ENCODE peak calls at places on chromosomes 7 and 10, in seven cellular contexts. One of them, this sample, is unnamed.

GRCh38 chr10:7670157-7670556 is 3.4 kb upstream of the ITIH5 start:
- DNase-seq in B cell: no peak
- DNase-seq in MV-4-11: no peak
- DNase-seq in Kasumi-1: no peak
- DNase-seq in heart left ventricle: no peak
- DNase-seq in breast epithelium: no peak
- DNase-seq in activated CD8-positive, alpha-beta T cell treated with anti-CD3 and anti-CD28 coated beads, Interleukin-2, amount 10 ng/mL, durations not matched to agents 7 days and 5 days: no peak
- DNase-seq in this sample: no peak

GRCh38 chr7:40815512-40815911 is 680.7 kb downstream of the SUGCT start:
- DNase-seq in B cell: no peak
- DNase-seq in MV-4-11: no peak
- DNase-seq in Kasumi-1: no peak
- DNase-seq in heart left ventricle: no peak
- DNase-seq in activated CD8-positive, alpha-beta T cell treated with anti-CD3 and anti-CD28 coated beads, Interleukin-2, amount 10 ng/mL, durations not matched to agents 7 days and 5 days: no peak
- DNase-seq in breast epithelium: no peak
- DNase-seq in this sample: no peak

GRCh38 chr7:117435475-117436043 is 8.3 kb upstream of the ASZ1 start:
- DNase-seq in Kasumi-1: no peak
- DNase-seq in heart left ventricle: no peak
- DNase-seq in MV-4-11: no peak
- DNase-seq in breast epithelium: no peak
- DNase-seq in B cell: no peak
- DNase-seq in activated CD8-positive, alpha-beta T cell treated with anti-CD3 and anti-CD28 coated beads, Interleukin-2, amount 10 ng/mL, durations not matched to agents 7 days and 5 days: no peak
- DNase-seq in this sample: no peak

GRCh38 chr10:52776471-52776903 is 3.9 kb upstream of the MBL2 start:
- DNase-seq in MV-4-11: no peak
- DNase-seq in heart left ventricle: no peak
- DNase-seq in Kasumi-1: no peak
- DNase-seq in B cell: no peak
- DNase-seq in activated CD8-positive, alpha-beta T cell treated with anti-CD3 and anti-CD28 coated beads, Interleukin-2, amount 10 ng/mL, durations not matched to agents 7 days and 5 days: no peak
- DNase-seq in breast epithelium: no peak
- DNase-seq in this sample: no peak

GRCh38 chr7:33674804-33675411 is 230.4 kb upstream of the BMPER start:
- DNase-seq in heart left ventricle: no peak
- DNase-seq in breast epithelium: no peak
- DNase-seq in activated CD8-positive, alpha-beta T cell treated with anti-CD3 and anti-CD28 coated beads, Interleukin-2, amount 10 ng/mL, durations not matched to agents 7 days and 5 days: no peak
- DNase-seq in Kasumi-1: no peak
- DNase-seq in MV-4-11: no peak
- DNase-seq in B cell: no peak
- DNase-seq in this sample: no peak

GRCh38 chr7:47937065-47937687 is 11.1 kb downstream of the PKD1L1 start:
- DNase-seq in breast epithelium: no peak
- DNase-seq in B cell: peak
- DNase-seq in MV-4-11: peak
- DNase-seq in Kasumi-1: no peak
- DNase-seq in heart left ventricle: no peak
- DNase-seq in activated CD8-positive, alpha-beta T cell treated with anti-CD3 and anti-CD28 coated beads, Interleukin-2, amount 10 ng/mL, durations not matched to agents 7 days and 5 days: no peak
- DNase-seq in this sample: no peak

GRCh38 chr10:80900661-80901060 is 363.0 kb downstream of the SH2D4B start:
- DNase-seq in breast epithelium: no peak
- DNase-seq in MV-4-11: no peak
- DNase-seq in B cell: no peak
- DNase-seq in Kasumi-1: no peak
- DNase-seq in activated CD8-positive, alpha-beta T cell treated with anti-CD3 and anti-CD28 coated beads, Interleukin-2, amount 10 ng/mL, durations not matched to agents 7 days and 5 days: no peak
- DNase-seq in heart left ventricle: no peak
- DNase-seq in this sample: peak

GRCh38 chr7:128236924-128237586 is 4.0 kb upstream of the LEP start:
- DNase-seq in breast epithelium: no peak
- DNase-seq in activated CD8-positive, alpha-beta T cell treated with anti-CD3 and anti-CD28 coated beads, Interleukin-2, amount 10 ng/mL, durations not matched to agents 7 days and 5 days: peak
- DNase-seq in heart left ventricle: no peak
- DNase-seq in B cell: no peak
- DNase-seq in Kasumi-1: peak
- DNase-seq in MV-4-11: peak
- DNase-seq in this sample: no peak

GRCh38 chr10:122128357-122128756 is 139.4 kb downstream of the TACC2 start:
- DNase-seq in B cell: no peak
- DNase-seq in breast epithelium: no peak
- DNase-seq in MV-4-11: no peak
- DNase-seq in Kasumi-1: no peak
- DNase-seq in activated CD8-positive, alpha-beta T cell treated with anti-CD3 and anti-CD28 coated beads, Interleukin-2, amount 10 ng/mL, durations not matched to agents 7 days and 5 days: no peak
- DNase-seq in heart left ventricle: peak
- DNase-seq in this sample: no peak

GRCh38 chr7:28260969-28261368 is 80.4 kb upstream of the JAZF1 start:
- DNase-seq in breast epithelium: no peak
- DNase-seq in MV-4-11: no peak
- DNase-seq in B cell: no peak
- DNase-seq in heart left ventricle: no peak
- DNase-seq in Kasumi-1: no peak
- DNase-seq in activated CD8-positive, alpha-beta T cell treated with anti-CD3 and anti-CD28 coated beads, Interleukin-2, amount 10 ng/mL, durations not matched to agents 7 days and 5 days: no peak
- DNase-seq in this sample: no peak

GRCh38 chr7:146176790-146177189 is 60.2 kb downstream of the CNTNAP2 start:
- DNase-seq in Kasumi-1: no peak
- DNase-seq in breast epithelium: no peak
- DNase-seq in B cell: no peak
- DNase-seq in activated CD8-positive, alpha-beta T cell treated with anti-CD3 and anti-CD28 coated beads, Interleukin-2, amount 10 ng/mL, durations not matched to agents 7 days and 5 days: no peak
- DNase-seq in MV-4-11: no peak
- DNase-seq in heart left ventricle: no peak
- DNase-seq in this sample: no peak

GRCh38 chr10:125035136-125035535 is 93.2 kb downstream of the ZRANB1 start:
- DNase-seq in breast epithelium: no peak
- DNase-seq in heart left ventricle: no peak
- DNase-seq in MV-4-11: no peak
- DNase-seq in activated CD8-positive, alpha-beta T cell treated with anti-CD3 and anti-CD28 coated beads, Interleukin-2, amount 10 ng/mL, durations not matched to agents 7 days and 5 days: no peak
- DNase-seq in B cell: no peak
- DNase-seq in Kasumi-1: no peak
- DNase-seq in this sample: no peak

GRCh38 chr7:123823898-123824753 is 20.8 kb upstream of the HYAL4 start:
- DNase-seq in B cell: no peak
- DNase-seq in breast epithelium: no peak
- DNase-seq in Kasumi-1: no peak
- DNase-seq in heart left ventricle: no peak
- DNase-seq in activated CD8-positive, alpha-beta T cell treated with anti-CD3 and anti-CD28 coated beads, Interleukin-2, amount 10 ng/mL, durations not matched to agents 7 days and 5 days: peak
- DNase-seq in MV-4-11: no peak
- DNase-seq in this sample: no peak

GRCh38 chr7:73667344-73668102 is at the start of gene VPS37D:
- DNase-seq in heart left ventricle: peak
- DNase-seq in Kasumi-1: peak
- DNase-seq in MV-4-11: peak
- DNase-seq in B cell: peak
- DNase-seq in activated CD8-positive, alpha-beta T cell treated with anti-CD3 and anti-CD28 coated beads, Interleukin-2, amount 10 ng/mL, durations not matched to agents 7 days and 5 days: peak
- DNase-seq in breast epithelium: peak
- DNase-seq in this sample: peak

GRCh38 chr7:122628651-122629411 is 70.1 kb downstream of the RNF133 start:
- DNase-seq in MV-4-11: no peak
- DNase-seq in B cell: no peak
- DNase-seq in heart left ventricle: no peak
- DNase-seq in Kasumi-1: no peak
- DNase-seq in activated CD8-positive, alpha-beta T cell treated with anti-CD3 and anti-CD28 coated beads, Interleukin-2, amount 10 ng/mL, durations not matched to agents 7 days and 5 days: no peak
- DNase-seq in breast epithelium: no peak
- DNase-seq in this sample: no peak

GRCh38 chr7:123054357-123055133 is 59.0 kb upstream of the TAS2R16 start:
- DNase-seq in MV-4-11: no peak
- DNase-seq in activated CD8-positive, alpha-beta T cell treated with anti-CD3 and anti-CD28 coated beads, Interleukin-2, amount 10 ng/mL, durations not matched to agents 7 days and 5 days: no peak
- DNase-seq in breast epithelium: no peak
- DNase-seq in B cell: no peak
- DNase-seq in Kasumi-1: no peak
- DNase-seq in heart left ventricle: no peak
- DNase-seq in this sample: no peak

GRCh38 chr10:117778241-117778640 is 235.7 kb downstream of the EMX2 start:
- DNase-seq in MV-4-11: no peak
- DNase-seq in heart left ventricle: no peak
- DNase-seq in B cell: no peak
- DNase-seq in breast epithelium: no peak
- DNase-seq in activated CD8-positive, alpha-beta T cell treated with anti-CD3 and anti-CD28 coated beads, Interleukin-2, amount 10 ng/mL, durations not matched to agents 7 days and 5 days: no peak
- DNase-seq in Kasumi-1: no peak
- DNase-seq in this sample: no peak

GRCh38 chr7:138584283-138584682 is 116.9 kb downstream of the SVOPL start:
- DNase-seq in breast epithelium: no peak
- DNase-seq in MV-4-11: no peak
- DNase-seq in B cell: no peak
- DNase-seq in heart left ventricle: no peak
- DNase-seq in activated CD8-positive, alpha-beta T cell treated with anti-CD3 and anti-CD28 coated beads, Interleukin-2, amount 10 ng/mL, durations not matched to agents 7 days and 5 days: no peak
- DNase-seq in Kasumi-1: no peak
- DNase-seq in this sample: no peak

GRCh38 chr7:137017221-137017620 is 148.8 kb downstream of the CHRM2 start:
- DNase-seq in Kasumi-1: no peak
- DNase-seq in activated CD8-positive, alpha-beta T cell treated with anti-CD3 and anti-CD28 coated beads, Interleukin-2, amount 10 ng/mL, durations not matched to agents 7 days and 5 days: no peak
- DNase-seq in heart left ventricle: no peak
- DNase-seq in B cell: no peak
- DNase-seq in breast epithelium: no peak
- DNase-seq in MV-4-11: no peak
- DNase-seq in this sample: no peak

GRCh38 chr10:7541137-7542087 is 125.4 kb downstream of the ITIH5 start:
- DNase-seq in heart left ventricle: peak
- DNase-seq in Kasumi-1: no peak
- DNase-seq in B cell: no peak
- DNase-seq in MV-4-11: no peak
- DNase-seq in breast epithelium: no peak
- DNase-seq in activated CD8-positive, alpha-beta T cell treated with anti-CD3 and anti-CD28 coated beads, Interleukin-2, amount 10 ng/mL, durations not matched to agents 7 days and 5 days: no peak
- DNase-seq in this sample: peak

GRCh38 chr10:13993169-13993568 is 337.6 kb downstream of the FRMD4A start:
- DNase-seq in breast epithelium: no peak
- DNase-seq in heart left ventricle: no peak
- DNase-seq in Kasumi-1: no peak
- DNase-seq in activated CD8-positive, alpha-beta T cell treated with anti-CD3 and anti-CD28 coated beads, Interleukin-2, amount 10 ng/mL, durations not matched to agents 7 days and 5 days: no peak
- DNase-seq in MV-4-11: no peak
- DNase-seq in B cell: no peak
- DNase-seq in this sample: no peak

GRCh38 chr7:106987777-106988176 is 56.7 kb upstream of the PRKAR2B start:
- DNase-seq in breast epithelium: no peak
- DNase-seq in activated CD8-positive, alpha-beta T cell treated with anti-CD3 and anti-CD28 coated beads, Interleukin-2, amount 10 ng/mL, durations not matched to agents 7 days and 5 days: no peak
- DNase-seq in heart left ventricle: no peak
- DNase-seq in B cell: no peak
- DNase-seq in MV-4-11: no peak
- DNase-seq in Kasumi-1: no peak
- DNase-seq in this sample: no peak

GRCh38 chr7:157565201-157565626 is 228.4 kb downstream of the DNAJB6 start:
- DNase-seq in breast epithelium: no peak
- DNase-seq in heart left ventricle: peak
- DNase-seq in activated CD8-positive, alpha-beta T cell treated with anti-CD3 and anti-CD28 coated beads, Interleukin-2, amount 10 ng/mL, durations not matched to agents 7 days and 5 days: no peak
- DNase-seq in B cell: no peak
- DNase-seq in MV-4-11: no peak
- DNase-seq in Kasumi-1: no peak
- DNase-seq in this sample: no peak

GRCh38 chr7:6640246-6640721 is 3.2 kb downstream of the ZNF316 start:
- DNase-seq in MV-4-11: peak
- DNase-seq in B cell: no peak
- DNase-seq in activated CD8-positive, alpha-beta T cell treated with anti-CD3 and anti-CD28 coated beads, Interleukin-2, amount 10 ng/mL, durations not matched to agents 7 days and 5 days: no peak
- DNase-seq in Kasumi-1: no peak
- DNase-seq in heart left ventricle: no peak
- DNase-seq in breast epithelium: no peak
- DNase-seq in this sample: no peak

GRCh38 chr10:79130846-79131245 is 62.1 kb downstream of the ZMIZ1 start:
- DNase-seq in Kasumi-1: no peak
- DNase-seq in heart left ventricle: no peak
- DNase-seq in breast epithelium: no peak
- DNase-seq in MV-4-11: no peak
- DNase-seq in B cell: no peak
- DNase-seq in activated CD8-positive, alpha-beta T cell treated with anti-CD3 and anti-CD28 coated beads, Interleukin-2, amount 10 ng/mL, durations not matched to agents 7 days and 5 days: no peak
- DNase-seq in this sample: no peak

GRCh38 chr10:45008524-45009161 is 7.9 kb downstream of the ZNF22 start:
- DNase-seq in B cell: peak
- DNase-seq in heart left ventricle: no peak
- DNase-seq in MV-4-11: peak
- DNase-seq in activated CD8-positive, alpha-beta T cell treated with anti-CD3 and anti-CD28 coated beads, Interleukin-2, amount 10 ng/mL, durations not matched to agents 7 days and 5 days: peak
- DNase-seq in breast epithelium: no peak
- DNase-seq in Kasumi-1: peak
- DNase-seq in this sample: no peak

GRCh38 chr7:1646391-1646790 is 23.7 kb upstream of the ELFN1 start:
- DNase-seq in B cell: no peak
- DNase-seq in Kasumi-1: no peak
- DNase-seq in heart left ventricle: peak
- DNase-seq in activated CD8-positive, alpha-beta T cell treated with anti-CD3 and anti-CD28 coated beads, Interleukin-2, amount 10 ng/mL, durations not matched to agents 7 days and 5 days: no peak
- DNase-seq in MV-4-11: no peak
- DNase-seq in breast epithelium: no peak
- DNase-seq in this sample: peak

GRCh38 chr10:78417425-78418370 is 384.0 kb downstream of the RPS24 start:
- DNase-seq in Kasumi-1: no peak
- DNase-seq in B cell: no peak
- DNase-seq in activated CD8-positive, alpha-beta T cell treated with anti-CD3 and anti-CD28 coated beads, Interleukin-2, amount 10 ng/mL, durations not matched to agents 7 days and 5 days: no peak
- DNase-seq in heart left ventricle: no peak
- DNase-seq in breast epithelium: no peak
- DNase-seq in MV-4-11: no peak
- DNase-seq in this sample: no peak

GRCh38 chr7:129009437-129009836 is 45.5 kb downstream of the TNPO3 start:
- DNase-seq in heart left ventricle: no peak
- DNase-seq in breast epithelium: no peak
- DNase-seq in B cell: peak
- DNase-seq in activated CD8-positive, alpha-beta T cell treated with anti-CD3 and anti-CD28 coated beads, Interleukin-2, amount 10 ng/mL, durations not matched to agents 7 days and 5 days: no peak
- DNase-seq in MV-4-11: no peak
- DNase-seq in Kasumi-1: no peak
- DNase-seq in this sample: no peak

GRCh38 chr7:134448359-134449229 is 10.3 kb downstream of the AKR1B1 start:
- DNase-seq in MV-4-11: no peak
- DNase-seq in B cell: no peak
- DNase-seq in breast epithelium: no peak
- DNase-seq in heart left ventricle: no peak
- DNase-seq in activated CD8-positive, alpha-beta T cell treated with anti-CD3 and anti-CD28 coated beads, Interleukin-2, amount 10 ng/mL, durations not matched to agents 7 days and 5 days: no peak
- DNase-seq in Kasumi-1: no peak
- DNase-seq in this sample: no peak

GRCh38 chr10:109914966-109915365 is 8.3 kb downstream of the XPNPEP1 start:
- DNase-seq in heart left ventricle: no peak
- DNase-seq in breast epithelium: no peak
- DNase-seq in B cell: no peak
- DNase-seq in activated CD8-positive, alpha-beta T cell treated with anti-CD3 and anti-CD28 coated beads, Interleukin-2, amount 10 ng/mL, durations not matched to agents 7 days and 5 days: peak
- DNase-seq in MV-4-11: peak
- DNase-seq in Kasumi-1: peak
- DNase-seq in this sample: no peak

GRCh38 chr7:36037121-36037662 is 115.9 kb upstream of the EEPD1 start:
- DNase-seq in heart left ventricle: no peak
- DNase-seq in B cell: no peak
- DNase-seq in breast epithelium: peak
- DNase-seq in activated CD8-positive, alpha-beta T cell treated with anti-CD3 and anti-CD28 coated beads, Interleukin-2, amount 10 ng/mL, durations not matched to agents 7 days and 5 days: no peak
- DNase-seq in Kasumi-1: no peak
- DNase-seq in MV-4-11: peak
- DNase-seq in this sample: no peak

GRCh38 chr10:6056411-6057135 is 5.6 kb downstream of the IL2RA start:
- DNase-seq in heart left ventricle: no peak
- DNase-seq in MV-4-11: no peak
- DNase-seq in activated CD8-positive, alpha-beta T cell treated with anti-CD3 and anti-CD28 coated beads, Interleukin-2, amount 10 ng/mL, durations not matched to agents 7 days and 5 days: peak
- DNase-seq in B cell: no peak
- DNase-seq in Kasumi-1: no peak
- DNase-seq in breast epithelium: no peak
- DNase-seq in this sample: peak

GRCh38 chr10:78600740-78601139 is 468.0 kb upstream of the ZMIZ1 start:
- DNase-seq in Kasumi-1: no peak
- DNase-seq in heart left ventricle: no peak
- DNase-seq in B cell: no peak
- DNase-seq in activated CD8-positive, alpha-beta T cell treated with anti-CD3 and anti-CD28 coated beads, Interleukin-2, amount 10 ng/mL, durations not matched to agents 7 days and 5 days: no peak
- DNase-seq in breast epithelium: no peak
- DNase-seq in MV-4-11: no peak
- DNase-seq in this sample: no peak

GRCh38 chr7:114865564-114865963 is 56.3 kb upstream of the MDFIC start:
- DNase-seq in breast epithelium: no peak
- DNase-seq in heart left ventricle: peak
- DNase-seq in MV-4-11: peak
- DNase-seq in B cell: peak
- DNase-seq in Kasumi-1: peak
- DNase-seq in activated CD8-positive, alpha-beta T cell treated with anti-CD3 and anti-CD28 coated beads, Interleukin-2, amount 10 ng/mL, durations not matched to agents 7 days and 5 days: peak
- DNase-seq in this sample: peak